ENCODE peak calls at places on chromosome 13, in eight cellular contexts. O is neuronal stem cell; A is cardiac muscle cell; E is H1; B is CD4-positive, CD25-positive, alpha-beta regulatory T cell; W is uterus; D is effector memory CD4-positive, alpha-beta T cell; L is sigmoid colon. F is an unnamed sample. For H3K4me1, the result is how much of the 10 kb centered on the place peaks cover.

GRCh38 chr13:28441533-28441928 is 53.4 kb downstream of the FLT1 start:
- DNase-seq in O (no peak), A (no peak), E (no peak), B (no peak), W (no peak), D (no peak), L (no peak), F (no peak)

GRCh38 chr13:100828226-100828625 is 153.6 kb upstream of the TMTC4 start:
- DNase-seq in O (no peak), A (peak), E (peak), B (no peak), W (no peak), D (no peak), L (no peak), F (no peak)

GRCh38 chr13:39311619-39312018 is 273.4 kb downstream of the NHLRC3 start:
- DNase-seq in O (no peak), A (no peak), E (no peak), B (no peak), W (no peak), D (no peak), L (no peak), F (no peak)

GRCh38 chr13:47829684-47830083 is 171.4 kb downstream of the SUCLA2 start:
- DNase-seq in O (no peak), A (no peak), E (no peak), B (no peak), W (no peak), D (no peak), L (no peak), F (no peak)

GRCh38 chr13:102571075-102571474 is 25.7 kb upstream of the TPP2 start:
- DNase-seq in O (no peak), A (peak), E (no peak), B (no peak), W (no peak), D (no peak), L (no peak), F (no peak)

GRCh38 chr13:105665284-105665683 is 870.2 kb downstream of the EFNB2 start:
- DNase-seq in O (no peak), A (no peak), E (no peak), B (no peak), W (no peak), D (no peak), L (no peak), F (no peak)

GRCh38 chr13:21478881-21479808 is 20.0 kb upstream of the ZDHHC20 start:
- DNase-seq in O (peak), A (peak), E (no peak), B (peak), W (peak), D (no peak), L (no peak), F (peak)

GRCh38 chr13:85982102-85982501 is 182.9 kb upstream of the SLITRK6 start:
- DNase-seq in O (no peak), A (no peak), E (no peak), B (no peak), W (no peak), D (no peak), L (no peak), F (no peak)

GRCh38 chr13:28129911-28130693 is 8.2 kb upstream of the PAN3 start:
- DNase-seq in O (no peak), A (no peak), E (no peak), B (no peak), W (no peak), D (no peak), L (no peak), F (no peak)

GRCh38 chr13:70043685-70044084 is 63.9 kb upstream of the ATXN8OS start:
- DNase-seq in O (no peak), A (no peak), E (no peak), B (no peak), W (no peak), D (no peak), L (no peak), F (no peak)

GRCh38 chr13:97380696-97381095 is 53.3 kb upstream of the RAP2A start:
- DNase-seq in O (no peak), A (no peak), E (no peak), B (no peak), W (no peak), D (no peak), L (no peak), F (no peak)

GRCh38 chr13:73767191-73767741 is 366.9 kb downstream of the KLF12 start:
- DNase-seq in O (peak), A (no peak), E (no peak), B (peak), W (no peak), D (no peak), L (no peak), F (no peak)

GRCh38 chr13:71864094-71864980 is 2.7 kb downstream of the DACH1 start:
- DNase-seq in O (no peak), A (peak), E (no peak), B (no peak), W (peak), D (no peak), L (peak), F (peak)

GRCh38 chr13:102721800-102722231 is 27.0 kb upstream of the METTL21C start:
- DNase-seq in O (no peak), A (no peak), E (no peak), B (no peak), W (no peak), D (no peak), L (no peak), F (no peak)

GRCh38 chr13:59166174-59166573 is 997.6 kb downstream of the DIAPH3 start:
- DNase-seq in O (no peak), A (no peak), E (no peak), B (no peak), W (no peak), D (no peak), L (no peak), F (no peak)

GRCh38 chr13:31322702-31323101 is 122.9 kb downstream of the B3GLCT start:
- DNase-seq in O (no peak), A (no peak), E (no peak), B (no peak), W (peak), D (no peak), L (no peak), F (no peak)

GRCh38 chr13:91409661-91410060 is 11.2 kb downstream of the GPC5 start:
- DNase-seq in O (no peak), A (no peak), E (no peak), B (no peak), W (no peak), D (no peak), L (no peak), F (no peak)

GRCh38 chr13:102904408-102904862 is 58.6 kb downstream of the ERCC5 start:
- DNase-seq in O (no peak), A (no peak), E (no peak), B (no peak), W (no peak), D (no peak), L (no peak), F (no peak)

GRCh38 chr13:20873348-20873747 is 29.2 kb downstream of the XPO4 start:
- DNase-seq in O (peak), A (no peak), E (no peak), B (no peak), W (no peak), D (no peak), L (no peak), F (peak)

GRCh38 chr13:30333601-30334000 is 26.2 kb upstream of the KATNAL1 start:
- DNase-seq in O (no peak), A (no peak), E (no peak), B (no peak), W (no peak), D (no peak), L (no peak), F (no peak)

GRCh38 chr13:60583196-60583908 is 186.3 kb downstream of the TDRD3 start:
- DNase-seq in O (no peak), A (no peak), E (no peak), B (no peak), W (peak), D (no peak), L (no peak), F (peak)

GRCh38 chr13:99572131-99572530 is 70.9 kb downstream of the TM9SF2 start:
- DNase-seq in O (no peak), A (no peak), E (no peak), B (no peak), W (no peak), D (no peak), L (no peak), F (no peak)

GRCh38 chr13:73556902-73557301 is 498.1 kb downstream of the KLF5 start:
- DNase-seq in O (no peak), A (no peak), E (no peak), B (no peak), W (no peak), D (no peak), L (no peak), F (no peak)

GRCh38 chr13:40549500-40550094 is 116.8 kb downstream of the FOXO1 start:
- DNase-seq in O (no peak), A (no peak), E (no peak), B (no peak), W (no peak), D (no peak), L (peak), F (no peak)

GRCh38 chr13:40550130-40550529 is 116.3 kb downstream of the FOXO1 start:
- DNase-seq in O (no peak), A (no peak), E (no peak), B (no peak), W (no peak), D (no peak), L (no peak), F (no peak)

GRCh38 chr13:40552895-40553294 is 113.5 kb downstream of the FOXO1 start:
- DNase-seq in O (no peak), A (no peak), E (no peak), B (no peak), W (no peak), D (no peak), L (no peak), F (no peak)

GRCh38 chr13:40546047-40546446 is 120.4 kb downstream of the FOXO1 start:
- DNase-seq in O (no peak), A (no peak), E (no peak), B (no peak), W (no peak), D (no peak), L (no peak), F (no peak)

GRCh38 chr13:40547545-40548322 is 118.7 kb downstream of the FOXO1 start:
- DNase-seq in O (no peak), A (no peak), E (no peak), B (no peak), W (no peak), D (no peak), L (no peak), F (no peak)
- H3K4me1 ChIP-seq in O (under half), A (under half), E (under half), B (under half), W (under half), D (under half), L (under half), F (under half)

GRCh38 chr13:51793570-51794273 is 10.2 kb downstream of the DHRS12 start:
- DNase-seq in O (no peak), A (no peak), E (no peak), B (no peak), W (no peak), D (no peak), L (peak), F (no peak)
- H3K4me1 ChIP-seq in O (under half), A (under half), E (under half), B (under half), W (under half), D (under half), L (under half), F (under half)

GRCh38 chr13:112774829-112775565 is 85.2 kb downstream of the ATP11A start:
- DNase-seq in O (no peak), A (no peak), E (no peak), B (no peak), W (no peak), D (no peak), L (no peak), F (no peak)

GRCh38 chr13:112776971-112777370 is 87.1 kb downstream of the ATP11A start:
- DNase-seq in O (no peak), A (no peak), E (no peak), B (no peak), W (no peak), D (no peak), L (no peak), F (no peak)

GRCh38 chr13:112775791-112776279 is 86.0 kb downstream of the ATP11A start:
- DNase-seq in O (no peak), A (peak), E (no peak), B (no peak), W (no peak), D (no peak), L (no peak), F (no peak)

GRCh38 chr13:112777637-112778406 is 88.0 kb downstream of the ATP11A start:
- DNase-seq in O (no peak), A (no peak), E (no peak), B (no peak), W (no peak), D (no peak), L (no peak), F (no peak)

GRCh38 chr13:112776354-112776753 is 86.5 kb downstream of the ATP11A start:
- DNase-seq in O (no peak), A (no peak), E (no peak), B (no peak), W (no peak), D (no peak), L (no peak), F (no peak)
- H3K4me1 ChIP-seq in O (under half), A (under half), E (under half), B (under half), W (under half), D (under half), L (under half), F (under half)

DNA sequence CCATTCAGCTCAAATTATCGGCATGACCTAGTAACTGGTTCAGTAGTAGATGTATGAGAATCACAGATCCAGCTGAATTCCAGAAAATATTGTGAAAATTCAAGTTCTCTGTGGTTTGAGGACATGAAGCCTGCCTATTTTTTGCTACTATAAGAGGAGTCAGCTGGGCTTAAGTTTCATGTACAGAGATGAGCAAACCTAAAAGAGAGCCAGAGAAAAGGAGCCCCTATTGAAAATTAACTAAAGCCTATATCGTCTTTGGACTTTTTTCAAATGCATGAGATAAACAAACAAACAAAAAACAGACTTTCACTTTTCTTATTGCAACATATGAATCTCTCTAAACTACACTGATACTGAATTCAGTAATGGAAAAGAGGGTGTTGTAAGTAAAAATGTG is 106.8 kb upstream of the SPRY2 start:
- DNase-seq in O (no peak), A (no peak), E (no peak), B (no peak), W (no peak), D (no peak), L (no peak), F (no peak)
- H3K4me1 ChIP-seq in O (under half), A (under half), E (under half), B (under half), W (under half), D (under half), L (under half), F (under half)

GRCh38 chr13:24663089-24663395 is 17.2 kb upstream of the ATP12A start:
- DNase-seq in O (no peak), A (no peak), E (no peak), B (no peak), W (no peak), D (no peak), L (no peak), F (no peak)
- H3K4me1 ChIP-seq in O (under half), A (under half), E (under half), B (under half), W (under half), D (under half), L (under half), F (under half)

GRCh38 chr13:110648848-110649421 is 33.6 kb downstream of the NAXD start:
- DNase-seq in O (no peak), A (no peak), E (no peak), B (no peak), W (no peak), D (no peak), L (peak), F (no peak)
- H3K4me1 ChIP-seq in O (under half), A (under half), E (under half), B (under half), W (under half), D (under half), L (under half), F (under half)

GRCh38 chr13:25409938-25410337 is 38.2 kb downstream of the ATP8A2 start:
- DNase-seq in O (no peak), A (no peak), E (no peak), B (no peak), W (no peak), D (no peak), L (no peak), F (no peak)

GRCh38 chr13:25401958-25402357 is 30.2 kb downstream of the ATP8A2 start:
- DNase-seq in O (no peak), A (no peak), E (no peak), B (no peak), W (no peak), D (no peak), L (no peak), F (no peak)

GRCh38 chr13:25406377-25406776 is 34.6 kb downstream of the ATP8A2 start:
- DNase-seq in O (no peak), A (no peak), E (no peak), B (no peak), W (no peak), D (no peak), L (no peak), F (no peak)
- H3K4me1 ChIP-seq in O (under half), A (under half), E (under half), B (under half), W (under half), D (under half), L (under half), F (under half)

GRCh38 chr13:41544824-41545707 is 87.7 kb downstream of the RGCC start:
- DNase-seq in O (no peak), A (no peak), E (no peak), B (no peak), W (no peak), D (no peak), L (no peak), F (no peak)
- H3K4me1 ChIP-seq in O (under half), A (under half), E (under half), B (under half), W (under half), D (under half), L (under half), F (under half)

F was measured in HAP-1.